ENCODE peak calls at places on chromosomes 16 and 17, in eight cellular contexts. C is AG09319, O is SJCRH30, T is gastrocnemius medialis, M is GDM1, F is T-cell, K is fibroblast of gingiva, U is GM13976. Q is an unnamed sample.

GRCh38 chr17:17725853-17726720 is 44.8 kb downstream of the RAI1 start:
- DNase-seq in U (no peak), O (no peak), F (no peak), C (no peak), K (no peak), T (no peak), M (no peak), Q (no peak)

GRCh38 chr17:79174193-79174765 is 99.7 kb downstream of the ENGASE start:
- DNase-seq in C (no peak), F (no peak), U (no peak), T (no peak), O (no peak), K (no peak), M (no peak), Q (no peak)

GRCh38 chr16:28193530-28194423 is 18.0 kb downstream of the XPO6 start:
- DNase-seq in U (no peak), T (no peak), K (peak; percentile 87), M (no peak), F (no peak), C (peak; percentile 82), O (peak; percentile 51), Q (no peak)

GRCh38 chr17:32142857-32143524 is 689 bp downstream of the RHOT1 start:
- DNase-seq in F (no peak), T (peak; percentile 76), M (no peak), O (peak; percentile 66), C (no peak), U (no peak), K (peak; percentile 64), Q (peak; percentile 29)

GRCh38 chr16:87305505-87306391 is 11.4 kb downstream of the C16orf95 start:
- DNase-seq in M (no peak), U (no peak), K (peak; percentile 72), O (no peak), C (peak; percentile 25), F (no peak), T (no peak), Q (no peak)

GRCh38 chr17:82947051-82947991 is 107.5 kb upstream of the ZNF750 start:
- DNase-seq in U (no peak), T (no peak), O (no peak), K (no peak), F (no peak), M (no peak), C (no peak), Q (peak; percentile 33)

GRCh38 chr16:9047689-9048301 is 43.6 kb upstream of the HAPSTR1 start:
- DNase-seq in O (peak; percentile 83), U (peak; percentile 51), F (no peak), C (peak; percentile 99), K (peak; percentile 100), M (peak; percentile 73), T (peak; percentile 84), Q (peak; percentile 77)

GRCh38 chr16:86171329-86171728 is 272.4 kb downstream of the IRF8 start:
- DNase-seq in K (peak; percentile 7), T (no peak), C (peak; percentile 31), O (peak; percentile 43), M (no peak), F (no peak), U (no peak), Q (no peak)

GRCh38 chr16:31438414-31438813 is 4.2 kb downstream of the ZNF843 start:
- DNase-seq in M (no peak), F (no peak), C (no peak), T (no peak), O (no peak), K (no peak), U (no peak), Q (no peak)

GRCh38 chr17:77831497-77832179 is 126.9 kb upstream of the TNRC6C start:
- DNase-seq in C (no peak), T (no peak), O (no peak), K (peak; percentile 19), U (no peak), F (no peak), M (no peak), Q (no peak)

GRCh38 chr16:3188925-3189825 is 1.2 kb downstream of the OR1F1 start:
- DNase-seq in K (peak; percentile 62), U (peak; percentile 78), M (no peak), F (no peak), T (no peak), C (no peak), O (peak; percentile 72), Q (no peak)

GRCh38 chr17:81422776-81423697 is 27.8 kb downstream of the BAHCC1 start:
- DNase-seq in T (no peak), K (peak; percentile 96), C (peak; percentile 89), U (no peak), M (peak; percentile 58), F (no peak), O (peak; percentile 94), Q (no peak)

GRCh38 chr16:66561381-66562080 is 4.7 kb upstream of the CMTM1 start:
- DNase-seq in M (no peak), O (no peak), F (no peak), C (no peak), K (no peak), U (no peak), T (no peak), Q (no peak)

GRCh38 chr16:15034266-15035162 is 21.4 kb downstream of the NTAN1 start:
- DNase-seq in K (peak; percentile 38), O (no peak), F (no peak), C (no peak), U (no peak), T (no peak), M (no peak), Q (peak; percentile 60)

GRCh38 chr16:84040823-84041391 is 1.7 kb downstream of the SLC38A8 start:
- DNase-seq in K (peak; percentile 88), T (no peak), M (no peak), O (peak; percentile 93), C (peak; percentile 32), U (no peak), F (no peak), Q (no peak)

GRCh38 chr17:49494937-49495841 is at the start of gene NGFR:
- DNase-seq in O (peak; percentile 82), K (no peak), U (peak; percentile 89), C (no peak), M (peak; percentile 49), F (peak; percentile 23), T (no peak), Q (peak; percentile 61)

GRCh38 chr16:29030086-29030840 is 45.4 kb downstream of the LAT start:
- DNase-seq in M (no peak), T (no peak), K (no peak), O (no peak), C (no peak), U (no peak), F (no peak), Q (no peak)

Q was measured in dorsolateral prefrontal cortex.